ENCODE peak calls at places on chromosome 2, in five cellular contexts. U is NCI-H510A treated with DMSO at 0.1 percent for 48 hours, S is RPMI7951, N is astrocyte of the spinal cord, I is ACHN. G is an unnamed sample.

GRCh38 chr2:55063713-55064323 is 13.6 kb upstream of the RTN4 start:
- DNase-seq in S (no peak), U (no peak), N (no peak), I (no peak), G (no peak)

GRCh38 chr2:112173646-112174319 is 35.6 kb downstream of the FBLN7 start:
- DNase-seq in U (peak), S (no peak), N (no peak), I (peak), G (peak)

GRCh38 chr2:62112192-62112591 is 83.7 kb upstream of the B3GNT2 start:
- DNase-seq in I (no peak), S (peak), N (no peak), U (no peak), G (no peak)

GRCh38 chr2:99397251-99397920 is 60.2 kb downstream of the EIF5B start:
- DNase-seq in I (no peak), S (no peak), N (no peak), U (no peak), G (no peak)

GRCh38 chr2:195486987-195487644 is 169.9 kb upstream of the SLC39A10 start:
- DNase-seq in S (peak), U (no peak), N (peak), I (peak), G (peak)

GRCh38 chr2:181778621-181779195 is 98.4 kb upstream of the NEUROD1 start:
- DNase-seq in U (no peak), S (peak), N (no peak), I (no peak), G (no peak)

GRCh38 chr2:234670052-234670451 is 173.2 kb upstream of the ARL4C start:
- DNase-seq in U (no peak), S (peak), N (peak), I (peak), G (peak)

GRCh38 chr2:119694994-119695521 is 16.1 kb downstream of the TMEM177 start:
- DNase-seq in U (peak), N (peak), S (peak), I (peak), G (peak)

GRCh38 chr2:187150667-187151066 is 297.4 kb downstream of the CALCRL start:
- DNase-seq in I (peak), U (no peak), N (peak), S (no peak), G (peak)

GRCh38 chr2:230797515-230798495 is 66.9 kb upstream of the ITM2C start:
- DNase-seq in I (no peak), U (no peak), N (no peak), S (no peak), G (no peak)

GRCh38 chr2:152407204-152407721 is 72.3 kb downstream of the FMNL2 start:
- DNase-seq in I (peak), U (no peak), N (peak), S (peak), G (peak)

GRCh38 chr2:223909048-223909741 is 35.9 kb downstream of the WDFY1 start:
- DNase-seq in I (no peak), S (peak), U (no peak), N (no peak), G (no peak)

GRCh38 chr2:188678921-188679320 is 295.3 kb upstream of the COL3A1 start:
- DNase-seq in N (peak), S (peak), I (no peak), U (no peak), G (no peak)

GRCh38 chr2:28233070-28233718 is 159.5 kb upstream of the FOSL2 start:
- DNase-seq in N (no peak), I (peak), U (peak), S (peak), G (peak)

GRCh38 chr2:135913726-135914365 is 37.6 kb upstream of the MCM6 start:
- DNase-seq in N (peak), I (peak), S (peak), U (peak), G (peak)

GRCh38 chr2:61885896-61886603 is 2.4 kb downstream of the CCT4 start:
- DNase-seq in I (no peak), N (no peak), U (no peak), S (no peak), G (no peak)

GRCh38 chr2:102096103-102096502 is 46.4 kb upstream of the IL1R1 start:
- DNase-seq in U (no peak), I (no peak), S (no peak), N (no peak), G (no peak)

GRCh38 chr2:76684762-76685161 is 837.4 kb downstream of the LRRTM4 start:
- DNase-seq in U (no peak), N (no peak), S (no peak), I (no peak), G (no peak)

GRCh38 chr2:227862741-227863588 is 8.5 kb upstream of the DAW1 start:
- DNase-seq in I (peak), N (peak), U (no peak), S (peak), G (peak)

GRCh38 chr2:223692227-223692947 is 90.2 kb upstream of the SCG2 start:
- DNase-seq in I (peak), S (peak), N (peak), U (no peak), G (peak)

GRCh38 chr2:56515399-56515798 is 331.6 kb downstream of the CCDC85A start:
- DNase-seq in I (no peak), U (peak), N (no peak), S (no peak), G (no peak)

GRCh38 chr2:171160630-171161424 is at the start of gene TLK1:
- DNase-seq in I (peak), S (peak), N (peak), U (peak), G (peak)